ENCODE peak calls at places on chromosomes 1 and 21, in seven cellular contexts. Y, V, W, I, O, D and T are unnamed samples.
A peak's percentile ranks its signal among the peaks of the same experiment; 100 is the strongest.

GRCh38 chr1:160437432-160438319 is 37.3 kb downstream of the VANGL2 start:
- DNase-seq in Y (no peak), V (no peak), W (no peak), I (no peak), O (no peak), D (no peak), T (no peak)

GRCh38 chr1:245051349-245052221 is 103.2 kb upstream of the KIF26B start:
- DNase-seq in Y (no peak), V (no peak), W (no peak), I (no peak), O (peak; percentile 96), D (no peak), T (no peak)

GRCh38 chr1:172373864-172374263 is 46.6 kb upstream of the C1orf105 start:
- DNase-seq in Y (no peak), V (no peak), W (peak; percentile 40), I (no peak), O (no peak), D (no peak), T (no peak)

GRCh38 chr1:204829133-204829532 is 41.5 kb upstream of the NFASC start:
- DNase-seq in Y (no peak), V (no peak), W (no peak), I (no peak), O (no peak), D (no peak), T (no peak)

GRCh38 chr21:38289697-38290096 is 32.9 kb downstream of the KCNJ15 start:
- DNase-seq in Y (peak; percentile 49), V (no peak), W (peak; percentile 99), I (peak; percentile 90), O (peak; percentile 97), D (no peak), T (no peak)

GRCh38 chr1:26289158-26290059 is 9.5 kb downstream of the SH3BGRL3 start:
- DNase-seq in Y (no peak), V (peak; percentile 53), W (no peak), I (no peak), O (peak; percentile 98), D (peak; percentile 35), T (no peak)

GRCh38 chr1:19113362-19114092 is 96.5 kb downstream of the UBR4 start:
- DNase-seq in Y (peak; percentile 27), V (no peak), W (peak; percentile 28), I (no peak), O (no peak), D (peak; percentile 8), T (no peak)

GRCh38 chr1:234848972-234849641 is 239.1 kb upstream of the IRF2BP2 start:
- DNase-seq in Y (no peak), V (no peak), W (peak; percentile 97), I (no peak), O (peak; percentile 88), D (no peak), T (no peak)

GRCh38 chr1:84985365-84985764 is 11.5 kb downstream of the MCOLN2 start:
- DNase-seq in Y (no peak), V (no peak), W (no peak), I (no peak), O (no peak), D (no peak), T (no peak)

GRCh38 chr1:44531785-44532566 is 126.9 kb downstream of the RNF220 start:
- DNase-seq in Y (peak; percentile 21), V (no peak), W (peak; percentile 76), I (no peak), O (no peak), D (no peak), T (no peak)

GRCh38 chr1:3409737-3410434 is 44.6 kb upstream of the ARHGEF16 start:
- DNase-seq in Y (peak; percentile 41), V (no peak), W (peak; percentile 60), I (peak; percentile 92), O (no peak), D (no peak), T (no peak)

GRCh38 chr1:209064850-209065249 is 518.7 kb upstream of the CAMK1G start:
- DNase-seq in Y (no peak), V (no peak), W (no peak), I (no peak), O (no peak), D (no peak), T (no peak)

GRCh38 chr1:43975249-43975961 is 645 bp downstream of the ATP6V0B start:
- DNase-seq in Y (peak; percentile 79), V (peak; percentile 28), W (no peak), I (no peak), O (peak; percentile 34), D (peak; percentile 25), T (peak; percentile 85)

GRCh38 chr1:44594871-44595735 is 79.2 kb downstream of the TMEM53 start:
- DNase-seq in Y (peak; percentile 81), V (peak; percentile 78), W (peak; percentile 46), I (peak; percentile 93), O (peak; percentile 4), D (peak; percentile 68), T (no peak)

GRCh38 chr1:228894442-228894989 is 159.2 kb downstream of the RHOU start:
- DNase-seq in Y (no peak), V (no peak), W (no peak), I (peak; percentile 32), O (no peak), D (no peak), T (peak; percentile 24)

GRCh38 chr1:55195523-55196233 is 19.5 kb downstream of the USP24 start:
- DNase-seq in Y (no peak), V (no peak), W (peak; percentile 20), I (no peak), O (peak; percentile 55), D (no peak), T (no peak)

GRCh38 chr1:4963251-4963650 is 308.8 kb downstream of the AJAP1 start:
- DNase-seq in Y (peak; percentile 78), V (no peak), W (peak; percentile 43), I (no peak), O (no peak), D (no peak), T (no peak)

GRCh38 chr1:152960452-152961044 is 9.9 kb upstream of the SPRR4 start:
- DNase-seq in Y (no peak), V (no peak), W (no peak), I (peak; percentile 80), O (no peak), D (no peak), T (no peak)

GRCh38 chr1:208235356-208235982 is 8.7 kb downstream of the PLXNA2 start:
- DNase-seq in Y (no peak), V (no peak), W (no peak), I (no peak), O (no peak), D (no peak), T (no peak)

GRCh38 chr1:211589782-211590721 is 11.1 kb upstream of the SLC30A1 start:
- DNase-seq in Y (peak; percentile 69), V (no peak), W (peak; percentile 89), I (no peak), O (peak; percentile 86), D (no peak), T (no peak)

GRCh38 chr1:233015965-233016364 is 65.6 kb downstream of the NTPCR start:
- DNase-seq in Y (no peak), V (no peak), W (peak; percentile 23), I (no peak), O (no peak), D (no peak), T (no peak)

GRCh38 chr21:46326110-46326703 is 2.3 kb downstream of the PCNT start:
- DNase-seq in Y (no peak), V (no peak), W (no peak), I (no peak), O (no peak), D (no peak), T (no peak)

GRCh38 chr1:209168204-209168603 is 415.3 kb upstream of the CAMK1G start:
- DNase-seq in Y (peak; percentile 62), V (no peak), W (peak; percentile 80), I (no peak), O (no peak), D (no peak), T (no peak)

GRCh38 chr1:68107771-68108170 is 57.3 kb upstream of the DIRAS3 start:
- DNase-seq in Y (no peak), V (no peak), W (peak; percentile 80), I (no peak), O (no peak), D (no peak), T (no peak)

GRCh38 chr1:27430903-27431653 is 38.7 kb downstream of the GPR3 start:
- DNase-seq in Y (peak; percentile 21), V (no peak), W (peak; percentile 29), I (no peak), O (peak; percentile 65), D (peak; percentile 9), T (no peak)

GRCh38 chr1:7650801-7651200 is 120.3 kb upstream of the VAMP3 start:
- DNase-seq in Y (no peak), V (no peak), W (peak; percentile 13), I (no peak), O (no peak), D (no peak), T (no peak)

GRCh38 chr1:158124034-158124433 is 56.7 kb upstream of the CD1D start:
- DNase-seq in Y (no peak), V (no peak), W (no peak), I (no peak), O (no peak), D (no peak), T (no peak)

GRCh38 chr1:28329395-28330153 is 734 bp downstream of the MED18 start:
- DNase-seq in Y (peak; percentile 49), V (peak; percentile 37), W (peak; percentile 47), I (no peak), O (no peak), D (peak; percentile 25), T (no peak)

GRCh38 chr1:161792740-161793139 is 26.6 kb downstream of the ATF6 start:
- DNase-seq in Y (no peak), V (no peak), W (peak; percentile 73), I (no peak), O (peak; percentile 19), D (no peak), T (no peak)

GRCh38 chr21:35163381-35163780 is 114.3 kb upstream of the RUNX1 start:
- DNase-seq in Y (no peak), V (no peak), W (peak; percentile 77), I (no peak), O (no peak), D (no peak), T (no peak)